ENCODE peak calls at places on chromosomes 2 and 18, in ten cellular contexts. One of them, this sample, is unnamed.

GRCh38 chr2:191247381-191248057 is 2.3 kb downstream of the MYO1B start:
- DNase-seq in naive thymus-derived CD4-positive, alpha-beta T cell: no peak
- DNase-seq in psoas muscle: no peak
- DNase-seq in trophoblast cell: peak; percentile 75
- DNase-seq in mucosa of descending colon: peak; percentile 35
- DNase-seq in GM12878: no peak
- DNase-seq in spleen: no peak
- DNase-seq in DND-41: no peak
- DNase-seq in MG63: peak; percentile 76
- DNase-seq in kidney epithelial cell: peak; percentile 94
- DNase-seq in this sample: no peak

GRCh38 chr2:61834893-61835292 is 19.0 kb downstream of the FAM161A start:
- DNase-seq in naive thymus-derived CD4-positive, alpha-beta T cell: no peak
- DNase-seq in psoas muscle: no peak
- DNase-seq in trophoblast cell: no peak
- DNase-seq in mucosa of descending colon: no peak
- DNase-seq in GM12878: no peak
- DNase-seq in spleen: no peak
- DNase-seq in DND-41: no peak
- DNase-seq in MG63: no peak
- DNase-seq in kidney epithelial cell: no peak
- DNase-seq in this sample: no peak

GRCh38 chr2:207632575-207633492 is 7.6 kb upstream of the METTL21A start:
- DNase-seq in naive thymus-derived CD4-positive, alpha-beta T cell: no peak
- DNase-seq in psoas muscle: no peak
- DNase-seq in trophoblast cell: peak; percentile 95
- DNase-seq in mucosa of descending colon: no peak
- DNase-seq in GM12878: no peak
- DNase-seq in spleen: no peak
- DNase-seq in DND-41: no peak
- DNase-seq in MG63: peak; percentile 57
- DNase-seq in kidney epithelial cell: peak; percentile 61
- DNase-seq in this sample: no peak

GRCh38 chr2:227796044-227796780 is 17.4 kb upstream of the CCL20 start:
- DNase-seq in naive thymus-derived CD4-positive, alpha-beta T cell: no peak
- DNase-seq in psoas muscle: no peak
- DNase-seq in trophoblast cell: peak; percentile 70
- DNase-seq in mucosa of descending colon: peak; percentile 68
- DNase-seq in GM12878: no peak
- DNase-seq in spleen: no peak
- DNase-seq in DND-41: no peak
- DNase-seq in MG63: no peak
- DNase-seq in kidney epithelial cell: no peak
- DNase-seq in this sample: no peak

GRCh38 chr2:63334910-63335309 is 253.4 kb downstream of the WDPCP start:
- DNase-seq in naive thymus-derived CD4-positive, alpha-beta T cell: no peak
- DNase-seq in psoas muscle: no peak
- DNase-seq in trophoblast cell: no peak
- DNase-seq in mucosa of descending colon: no peak
- DNase-seq in GM12878: no peak
- DNase-seq in spleen: no peak
- DNase-seq in DND-41: no peak
- DNase-seq in MG63: no peak
- DNase-seq in kidney epithelial cell: no peak
- DNase-seq in this sample: no peak

GRCh38 chr2:76391663-76392062 is 680.9 kb upstream of the GCFC2 start:
- DNase-seq in naive thymus-derived CD4-positive, alpha-beta T cell: no peak
- DNase-seq in psoas muscle: no peak
- DNase-seq in trophoblast cell: no peak
- DNase-seq in mucosa of descending colon: no peak
- DNase-seq in GM12878: no peak
- DNase-seq in spleen: no peak
- DNase-seq in DND-41: peak; percentile 33
- DNase-seq in MG63: no peak
- DNase-seq in kidney epithelial cell: no peak
- DNase-seq in this sample: no peak

GRCh38 chr2:105438104-105438929 is 39.5 kb upstream of the FHL2 start:
- DNase-seq in naive thymus-derived CD4-positive, alpha-beta T cell: no peak
- DNase-seq in psoas muscle: peak; percentile 88
- DNase-seq in trophoblast cell: no peak
- DNase-seq in mucosa of descending colon: peak; percentile 73
- DNase-seq in GM12878: no peak
- DNase-seq in spleen: no peak
- DNase-seq in DND-41: no peak
- DNase-seq in MG63: peak; percentile 16
- DNase-seq in kidney epithelial cell: no peak
- DNase-seq in this sample: no peak

GRCh38 chr2:102313025-102313424 is 1.7 kb downstream of the IL1RL1 start:
- DNase-seq in naive thymus-derived CD4-positive, alpha-beta T cell: no peak
- DNase-seq in psoas muscle: no peak
- DNase-seq in trophoblast cell: no peak
- DNase-seq in mucosa of descending colon: no peak
- DNase-seq in GM12878: no peak
- DNase-seq in spleen: no peak
- DNase-seq in DND-41: no peak
- DNase-seq in MG63: no peak
- DNase-seq in kidney epithelial cell: no peak
- DNase-seq in this sample: no peak

GRCh38 chr18:30588673-30589164 is 453.8 kb downstream of the DSC3 start:
- DNase-seq in naive thymus-derived CD4-positive, alpha-beta T cell: no peak
- DNase-seq in psoas muscle: no peak
- DNase-seq in trophoblast cell: no peak
- DNase-seq in mucosa of descending colon: no peak
- DNase-seq in GM12878: no peak
- DNase-seq in spleen: no peak
- DNase-seq in DND-41: no peak
- DNase-seq in MG63: no peak
- DNase-seq in kidney epithelial cell: no peak
- DNase-seq in this sample: no peak

GRCh38 chr2:152036611-152037469 is 62.0 kb downstream of the CACNB4 start:
- DNase-seq in naive thymus-derived CD4-positive, alpha-beta T cell: peak; percentile 32
- DNase-seq in psoas muscle: peak; percentile 68
- DNase-seq in trophoblast cell: peak; percentile 45
- DNase-seq in mucosa of descending colon: peak; percentile 87
- DNase-seq in GM12878: no peak
- DNase-seq in spleen: no peak
- DNase-seq in DND-41: peak; percentile 63
- DNase-seq in MG63: peak; percentile 32
- DNase-seq in kidney epithelial cell: no peak
- DNase-seq in this sample: peak; percentile 17

GRCh38 chr2:69797836-69798465 is 31.5 kb upstream of the GMCL1 start:
- DNase-seq in naive thymus-derived CD4-positive, alpha-beta T cell: no peak
- DNase-seq in psoas muscle: no peak
- DNase-seq in trophoblast cell: peak; percentile 27
- DNase-seq in mucosa of descending colon: no peak
- DNase-seq in GM12878: no peak
- DNase-seq in spleen: no peak
- DNase-seq in DND-41: no peak
- DNase-seq in MG63: no peak
- DNase-seq in kidney epithelial cell: peak; percentile 63
- DNase-seq in this sample: no peak

GRCh38 chr2:49255325-49256023 is 101.2 kb upstream of the FSHR start:
- DNase-seq in naive thymus-derived CD4-positive, alpha-beta T cell: no peak
- DNase-seq in psoas muscle: no peak
- DNase-seq in trophoblast cell: no peak
- DNase-seq in mucosa of descending colon: no peak
- DNase-seq in GM12878: no peak
- DNase-seq in spleen: no peak
- DNase-seq in DND-41: no peak
- DNase-seq in MG63: no peak
- DNase-seq in kidney epithelial cell: no peak
- DNase-seq in this sample: no peak

DNA sequence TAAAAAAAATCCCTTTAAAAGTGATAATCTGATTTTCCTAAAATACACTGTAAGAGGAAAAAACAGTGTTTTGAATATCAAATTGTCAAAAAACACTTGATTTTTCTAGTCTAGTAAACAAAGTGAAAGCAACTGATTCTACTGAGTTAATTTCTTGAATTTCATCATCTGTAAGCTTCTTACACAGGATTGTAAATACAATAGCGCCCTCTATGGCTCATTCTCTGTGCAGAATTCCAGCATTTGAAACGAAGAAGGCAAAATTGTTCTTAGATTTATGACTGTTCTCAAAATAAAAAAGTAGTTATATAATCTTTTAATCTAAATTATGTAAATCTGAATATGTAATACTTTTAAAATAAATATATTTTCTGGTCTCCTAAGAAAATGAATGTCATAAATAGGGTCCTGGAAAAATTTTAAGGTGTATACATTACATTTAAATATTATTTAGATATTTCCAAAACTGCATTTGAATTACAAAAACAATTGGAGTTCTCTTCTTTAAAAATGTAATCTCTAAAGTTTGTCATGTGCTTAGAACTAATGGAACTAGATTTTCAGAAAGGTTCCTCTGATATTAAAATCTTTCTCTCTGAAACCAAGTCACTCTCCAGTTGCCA is 176.9 kb upstream of the MC4R start:
- DNase-seq in naive thymus-derived CD4-positive, alpha-beta T cell: no peak
- DNase-seq in psoas muscle: no peak
- DNase-seq in trophoblast cell: peak; percentile 38
- DNase-seq in mucosa of descending colon: peak; percentile 49
- DNase-seq in GM12878: no peak
- DNase-seq in spleen: no peak
- DNase-seq in DND-41: peak; percentile 44
- DNase-seq in MG63: no peak
- DNase-seq in kidney epithelial cell: peak; percentile 49
- DNase-seq in this sample: no peak
- H3K4me3 ChIP-seq in naive thymus-derived CD4-positive, alpha-beta T cell: no peak overlapping the region
- H3K4me3 ChIP-seq in psoas muscle: no peak overlapping the region
- H3K4me3 ChIP-seq in trophoblast cell: no peak overlapping the region
- H3K4me3 ChIP-seq in mucosa of descending colon: no peak overlapping the region
- H3K4me3 ChIP-seq in GM12878: no peak overlapping the region
- H3K4me3 ChIP-seq in spleen: no peak overlapping the region
- H3K4me3 ChIP-seq in DND-41: no peak overlapping the region
- H3K4me3 ChIP-seq in MG63: no peak overlapping the region
- H3K4me3 ChIP-seq in kidney epithelial cell: no peak overlapping the region
- H3K4me3 ChIP-seq in this sample: no peak overlapping the region

GRCh38 chr2:237673130-237673921 is 45.9 kb downstream of the LRRFIP1 start:
- DNase-seq in naive thymus-derived CD4-positive, alpha-beta T cell: peak; percentile 91
- DNase-seq in psoas muscle: peak; percentile 77
- DNase-seq in trophoblast cell: peak; percentile 65
- DNase-seq in mucosa of descending colon: peak; percentile 83
- DNase-seq in GM12878: no peak
- DNase-seq in spleen: peak; percentile 96
- DNase-seq in DND-41: peak; percentile 90
- DNase-seq in MG63: peak; percentile 33
- DNase-seq in kidney epithelial cell: no peak
- DNase-seq in this sample: no peak
- H3K36me3 ChIP-seq in naive thymus-derived CD4-positive, alpha-beta T cell: no peaks in the 10 kb centered on the region
- H3K36me3 ChIP-seq in psoas muscle: no peaks in the 10 kb centered on the region
- H3K36me3 ChIP-seq in trophoblast cell: peaks cover 3% of the 10 kb centered on the region
- H3K36me3 ChIP-seq in mucosa of descending colon: no peaks in the 10 kb centered on the region
- H3K36me3 ChIP-seq in GM12878: no peaks in the 10 kb centered on the region
- H3K36me3 ChIP-seq in spleen: no peaks in the 10 kb centered on the region
- H3K36me3 ChIP-seq in DND-41: no peaks in the 10 kb centered on the region
- H3K36me3 ChIP-seq in MG63: no peaks in the 10 kb centered on the region
- H3K36me3 ChIP-seq in kidney epithelial cell: peaks cover 3% of the 10 kb centered on the region
- H3K36me3 ChIP-seq in this sample: no peaks in the 10 kb centered on the region

DNA sequence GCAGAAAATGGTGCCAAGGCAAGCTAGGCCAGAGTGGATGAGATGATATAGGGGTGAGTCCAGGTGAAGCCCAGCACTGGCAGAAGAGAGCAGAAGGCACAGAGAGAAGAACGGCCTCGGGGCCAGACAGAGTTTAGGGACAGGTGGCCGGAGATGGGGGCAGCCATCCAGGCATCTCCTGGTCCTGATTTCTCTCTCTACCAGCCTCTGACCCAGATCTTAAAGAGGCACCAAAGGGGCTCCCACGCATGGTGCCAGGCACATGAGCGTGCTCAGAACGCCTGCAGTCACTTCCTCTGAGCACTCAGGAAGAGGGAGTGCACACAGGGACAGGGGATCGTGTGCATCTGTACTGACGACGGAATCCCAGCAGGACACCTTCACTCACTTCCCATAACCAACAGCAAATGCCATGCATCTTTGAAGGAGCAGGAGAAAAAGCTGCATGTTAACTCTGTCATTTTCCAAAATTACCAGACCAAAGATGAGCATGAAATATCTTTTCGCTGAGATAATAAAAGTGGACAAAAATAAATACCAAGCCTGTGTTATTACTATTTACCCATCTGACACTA is 427.8 kb upstream of the MYT1L start:
- DNase-seq in naive thymus-derived CD4-positive, alpha-beta T cell: no peak
- DNase-seq in psoas muscle: no peak
- DNase-seq in trophoblast cell: no peak
- DNase-seq in mucosa of descending colon: no peak
- DNase-seq in GM12878: no peak
- DNase-seq in spleen: peak; percentile 51
- DNase-seq in DND-41: no peak
- DNase-seq in MG63: no peak
- DNase-seq in kidney epithelial cell: no peak
- DNase-seq in this sample: no peak
- H3K4me3 ChIP-seq in naive thymus-derived CD4-positive, alpha-beta T cell: no peak overlapping the region
- H3K4me3 ChIP-seq in psoas muscle: no peak overlapping the region
- H3K4me3 ChIP-seq in trophoblast cell: no peak overlapping the region
- H3K4me3 ChIP-seq in mucosa of descending colon: no peak overlapping the region
- H3K4me3 ChIP-seq in GM12878: no peak overlapping the region
- H3K4me3 ChIP-seq in spleen: no peak overlapping the region
- H3K4me3 ChIP-seq in DND-41: no peak overlapping the region
- H3K4me3 ChIP-seq in MG63: no peak overlapping the region
- H3K4me3 ChIP-seq in kidney epithelial cell: no peak overlapping the region
- H3K4me3 ChIP-seq in this sample: no peak overlapping the region

GRCh38 chr2:200320991-200321390 is 14.5 kb downstream of the SPATS2L start:
- DNase-seq in naive thymus-derived CD4-positive, alpha-beta T cell: no peak
- DNase-seq in psoas muscle: no peak
- DNase-seq in trophoblast cell: no peak
- DNase-seq in mucosa of descending colon: no peak
- DNase-seq in GM12878: no peak
- DNase-seq in spleen: no peak
- DNase-seq in DND-41: no peak
- DNase-seq in MG63: no peak
- DNase-seq in kidney epithelial cell: no peak
- DNase-seq in this sample: no peak

GRCh38 chr2:200321780-200322534 is 15.5 kb downstream of the SPATS2L start:
- DNase-seq in naive thymus-derived CD4-positive, alpha-beta T cell: no peak
- DNase-seq in psoas muscle: no peak
- DNase-seq in trophoblast cell: no peak
- DNase-seq in mucosa of descending colon: no peak
- DNase-seq in GM12878: no peak
- DNase-seq in spleen: no peak
- DNase-seq in DND-41: no peak
- DNase-seq in MG63: no peak
- DNase-seq in kidney epithelial cell: no peak
- DNase-seq in this sample: no peak

GRCh38 chr2:200320344-200320743 is 13.9 kb downstream of the SPATS2L start:
- DNase-seq in naive thymus-derived CD4-positive, alpha-beta T cell: no peak
- DNase-seq in psoas muscle: no peak
- DNase-seq in trophoblast cell: no peak
- DNase-seq in mucosa of descending colon: no peak
- DNase-seq in GM12878: no peak
- DNase-seq in spleen: no peak
- DNase-seq in DND-41: no peak
- DNase-seq in MG63: no peak
- DNase-seq in kidney epithelial cell: no peak
- DNase-seq in this sample: no peak

GRCh38 chr2:200324362-200324761 is 17.9 kb downstream of the SPATS2L start:
- DNase-seq in naive thymus-derived CD4-positive, alpha-beta T cell: no peak
- DNase-seq in psoas muscle: no peak
- DNase-seq in trophoblast cell: no peak
- DNase-seq in mucosa of descending colon: no peak
- DNase-seq in GM12878: no peak
- DNase-seq in spleen: no peak
- DNase-seq in DND-41: no peak
- DNase-seq in MG63: no peak
- DNase-seq in kidney epithelial cell: no peak
- DNase-seq in this sample: no peak

GRCh38 chr2:200322607-200323006 is 16.1 kb downstream of the SPATS2L start:
- DNase-seq in naive thymus-derived CD4-positive, alpha-beta T cell: no peak
- DNase-seq in psoas muscle: no peak
- DNase-seq in trophoblast cell: no peak
- DNase-seq in mucosa of descending colon: no peak
- DNase-seq in GM12878: no peak
- DNase-seq in spleen: no peak
- DNase-seq in DND-41: no peak
- DNase-seq in MG63: no peak
- DNase-seq in kidney epithelial cell: no peak
- DNase-seq in this sample: no peak
- H3K36me3 ChIP-seq in naive thymus-derived CD4-positive, alpha-beta T cell: no peaks in the 10 kb centered on the region
- H3K36me3 ChIP-seq in psoas muscle: no peaks in the 10 kb centered on the region
- H3K36me3 ChIP-seq in trophoblast cell: no peaks in the 10 kb centered on the region
- H3K36me3 ChIP-seq in mucosa of descending colon: no peaks in the 10 kb centered on the region
- H3K36me3 ChIP-seq in GM12878: no peaks in the 10 kb centered on the region
- H3K36me3 ChIP-seq in spleen: no peaks in the 10 kb centered on the region
- H3K36me3 ChIP-seq in DND-41: no peaks in the 10 kb centered on the region
- H3K36me3 ChIP-seq in MG63: peaks cover 3% of the 10 kb centered on the region
- H3K36me3 ChIP-seq in kidney epithelial cell: no peaks in the 10 kb centered on the region
- H3K36me3 ChIP-seq in this sample: no peaks in the 10 kb centered on the region